ENCODE peak calls at places on chromosomes 3 and 15, in five cellular contexts. N is ACHN, B is aorta, V is RKO, Q is Daoy. L is an unnamed sample.

GRCh38 chr3:159787794-159788205 is 200.8 kb upstream of the IL12A start:
- DNase-seq in N (no peak), V (no peak), Q (peak), B (no peak), L (no peak)

GRCh38 chr3:45055032-45055410 is 28.9 kb downstream of the CLEC3B start:
- DNase-seq in N (peak), V (peak), Q (peak), B (no peak), L (no peak)

GRCh38 chr15:85743392-85744045 is 51.2 kb downstream of the KLHL25 start:
- DNase-seq in B (no peak), N (no peak), V (no peak), Q (no peak), L (no peak)

GRCh38 chr3:128933922-128934253 is 54.5 kb downstream of the ACAD9 start:
- DNase-seq in B (peak), Q (no peak), N (no peak), V (no peak), L (no peak)

GRCh38 chr15:83809345-83809744 is 155.4 kb downstream of the ADAMTSL3 start:
- DNase-seq in Q (no peak), N (no peak), V (no peak), B (no peak), L (no peak)

GRCh38 chr3:63230146-63230545 is 48.0 kb upstream of the SYNPR start:
- DNase-seq in V (no peak), N (no peak), Q (no peak), B (no peak), L (no peak)

GRCh38 chr3:159798951-159799350 is 189.7 kb upstream of the IL12A start:
- DNase-seq in Q (no peak), V (no peak), B (no peak), N (peak), L (no peak)

GRCh38 chr3:172201990-172202318 is 162.6 kb downstream of the FNDC3B start:
- DNase-seq in Q (peak), V (peak), N (no peak), B (no peak), L (no peak)

GRCh38 chr3:47782538-47783308 is 1.0 kb upstream of the SMARCC1 start:
- DNase-seq in N (peak), B (no peak), V (no peak), Q (no peak), L (no peak)

GRCh38 chr3:4313606-4314308 is 10.6 kb downstream of the SETMAR start:
- DNase-seq in B (no peak), N (no peak), V (peak), Q (peak), L (no peak)

GRCh38 chr3:32886911-32887310 is 64.5 kb upstream of the CCR4 start:
- DNase-seq in Q (no peak), V (no peak), B (no peak), N (no peak), L (no peak)

GRCh38 chr3:78420611-78421010 is 1347.2 kb downstream of the ROBO1 start:
- DNase-seq in V (no peak), Q (no peak), N (no peak), B (no peak), L (no peak)

GRCh38 chr3:65902304-65902793 is 136.4 kb downstream of the MAGI1 start:
- DNase-seq in Q (no peak), N (no peak), B (no peak), V (no peak), L (no peak)

GRCh38 chr15:39391230-39391629 is 189.6 kb upstream of the THBS1 start:
- DNase-seq in Q (peak), N (no peak), B (no peak), V (no peak), L (no peak)

GRCh38 chr3:73419179-73419803 is 205.4 kb downstream of the PDZRN3 start:
- DNase-seq in B (no peak), V (no peak), N (no peak), Q (peak), L (no peak)

GRCh38 chr3:78690806-78691205 is 1077.0 kb downstream of the ROBO1 start:
- DNase-seq in V (no peak), Q (no peak), B (no peak), N (no peak), L (no peak)

GRCh38 chr15:36390491-36390890 is 188.9 kb upstream of the CDIN1 start:
- DNase-seq in B (no peak), Q (no peak), N (no peak), V (no peak), L (no peak)